ENCODE peak calls at places on chromosomes 5 and 9, in ten cellular contexts. T is neural progenitor cell; U is heart right ventricle; B is gastrocnemius medialis; L is CD8-positive, alpha-beta memory T cell; P is heart left ventricle; O is PC-3; Z is tibial nerve; Y is upper lobe of left lung; W is HepG2. S is an unnamed sample. For H3K36me3, the result is how much of the 10 kb centered on the place peaks cover.

GRCh38 chr9:581673-582497 is 259.6 kb upstream of the DMRT1 start:
- DNase-seq in Z (no peak), O (peak), P (no peak), Y (peak), B (no peak), U (no peak), W (peak), L (no peak), T (peak), S (no peak)

GRCh38 chr9:95157491-95158151 is 159.9 kb downstream of the FANCC start:
- DNase-seq in Z (peak), U (no peak), O (peak), T (no peak), Y (peak), P (peak), W (peak), L (no peak), B (peak), S (no peak)

GRCh38 chr5:124839371-124839998 is 93.0 kb upstream of the ZNF608 start:
- DNase-seq in T (no peak), L (no peak), W (no peak), P (no peak), Y (no peak), Z (no peak), B (no peak), U (no peak), O (no peak), S (no peak)

GRCh38 chr5:139167052-139167451 is 31.1 kb downstream of the SIL1 start:
- DNase-seq in U (no peak), Y (no peak), O (no peak), P (no peak), L (no peak), Z (no peak), B (no peak), T (no peak), W (no peak), S (no peak)

GRCh38 chr9:20353931-20354652 is 268.2 kb downstream of the MLLT3 start:
- DNase-seq in Z (no peak), O (no peak), B (no peak), T (no peak), L (no peak), Y (no peak), W (no peak), U (no peak), P (no peak), S (no peak)

GRCh38 chr5:19235101-19235584 is 752.9 kb downstream of the CDH18 start:
- DNase-seq in Z (no peak), P (no peak), U (no peak), W (no peak), Y (no peak), B (no peak), O (peak), T (no peak), L (no peak), S (no peak)

GRCh38 chr9:79572032-79572890 is 496 bp downstream of the TLE4 start:
- DNase-seq in P (peak), O (peak), T (peak), B (no peak), W (no peak), U (peak), L (peak), Z (no peak), Y (peak), S (peak)

GRCh38 chr5:68404246-68404645 is 188.7 kb downstream of the PIK3R1 start:
- DNase-seq in U (no peak), O (no peak), B (no peak), W (no peak), L (no peak), Y (no peak), T (no peak), P (no peak), Z (no peak), S (no peak)

GRCh38 chr9:71637926-71638325 is 130.4 kb downstream of the CEMIP2 start:
- DNase-seq in P (no peak), Z (no peak), B (no peak), Y (no peak), U (no peak), W (no peak), O (no peak), L (no peak), T (no peak), S (no peak)

GRCh38 chr5:73482383-73483193 is 15.7 kb upstream of the BTF3 start:
- DNase-seq in Y (no peak), W (no peak), T (no peak), L (no peak), U (no peak), P (no peak), B (no peak), O (peak), Z (no peak), S (no peak)

GRCh38 chr9:95062601-95063065 is 254.9 kb downstream of the FANCC start:
- DNase-seq in O (no peak), P (no peak), L (no peak), U (no peak), W (no peak), Y (no peak), Z (no peak), T (no peak), B (no peak), S (no peak)

GRCh38 chr5:109476292-109476691 is 66.5 kb upstream of the PJA2 start:
- DNase-seq in T (no peak), P (no peak), Y (no peak), O (no peak), B (no peak), L (no peak), W (no peak), U (no peak), Z (no peak), S (no peak)

GRCh38 chr5:67308988-67309688 is 112.5 kb upstream of the CD180 start:
- DNase-seq in Y (no peak), O (no peak), U (no peak), P (no peak), Z (no peak), T (no peak), W (no peak), L (no peak), B (no peak), S (no peak)

GRCh38 chr9:81370650-81371049 is 318.7 kb downstream of the TLE1 start:
- DNase-seq in Y (no peak), W (peak), O (no peak), Z (no peak), B (no peak), U (no peak), P (no peak), T (no peak), L (no peak), S (no peak)

GRCh38 chr9:94002316-94003140 is 47.4 kb upstream of the BARX1 start:
- DNase-seq in B (no peak), Z (peak), U (no peak), P (peak), T (peak), Y (no peak), L (no peak), O (peak), W (peak), S (no peak)

GRCh38 chr9:13083973-13084528 is 195.4 kb downstream of the MPDZ start:
- DNase-seq in W (no peak), U (no peak), L (no peak), O (peak), T (no peak), P (no peak), Y (no peak), Z (no peak), B (no peak), S (no peak)

GRCh38 chr5:147892696-147893296 is 13.5 kb downstream of the C5orf46 start:
- DNase-seq in P (no peak), L (no peak), T (peak), O (peak), B (no peak), U (no peak), Y (peak), W (no peak), Z (no peak), S (no peak)

GRCh38 chr9:82406714-82407113 is 418.1 kb downstream of the SPATA31D1 start:
- DNase-seq in Y (no peak), W (no peak), L (no peak), T (no peak), Z (no peak), O (no peak), B (no peak), P (no peak), U (no peak), S (no peak)

GRCh38 chr5:138303365-138303764 is 28.2 kb downstream of the CDC25C start:
- DNase-seq in Z (no peak), T (no peak), P (no peak), U (no peak), W (no peak), B (no peak), Y (no peak), L (no peak), O (peak), S (no peak)

GRCh38 chr9:93247099-93247865 is 63.3 kb downstream of the WNK2 start:
- DNase-seq in O (no peak), Z (no peak), U (no peak), L (no peak), B (no peak), T (no peak), W (no peak), Y (no peak), P (no peak), S (no peak)

GRCh38 chr5:98975223-98975622 is 46.4 kb upstream of the CHD1 start:
- DNase-seq in Z (no peak), B (no peak), L (no peak), Y (no peak), P (no peak), T (no peak), O (peak), W (no peak), U (no peak), S (no peak)

GRCh38 chr9:128911529-128912035 is 9.2 kb upstream of the PHYHD1 start:
- DNase-seq in Z (no peak), O (peak), U (peak), B (peak), Y (peak), P (peak), T (no peak), W (peak), L (no peak), S (no peak)

GRCh38 chr9:128909859-128910258 is 10.9 kb upstream of the PHYHD1 start:
- DNase-seq in O (no peak), B (no peak), Z (no peak), W (no peak), P (no peak), Y (no peak), T (no peak), U (no peak), L (no peak), S (no peak)

GRCh38 chr9:128912270-128912853 is 8.4 kb upstream of the PHYHD1 start:
- DNase-seq in W (peak), P (no peak), Y (peak), T (peak), B (no peak), L (no peak), Z (no peak), U (no peak), O (peak), S (no peak)

GRCh38 chr9:128913048-128913900 is 7.5 kb upstream of the PHYHD1 start:
- DNase-seq in Z (no peak), U (no peak), T (no peak), W (no peak), Y (peak), O (no peak), P (no peak), L (no peak), B (no peak), S (no peak)

DNA sequence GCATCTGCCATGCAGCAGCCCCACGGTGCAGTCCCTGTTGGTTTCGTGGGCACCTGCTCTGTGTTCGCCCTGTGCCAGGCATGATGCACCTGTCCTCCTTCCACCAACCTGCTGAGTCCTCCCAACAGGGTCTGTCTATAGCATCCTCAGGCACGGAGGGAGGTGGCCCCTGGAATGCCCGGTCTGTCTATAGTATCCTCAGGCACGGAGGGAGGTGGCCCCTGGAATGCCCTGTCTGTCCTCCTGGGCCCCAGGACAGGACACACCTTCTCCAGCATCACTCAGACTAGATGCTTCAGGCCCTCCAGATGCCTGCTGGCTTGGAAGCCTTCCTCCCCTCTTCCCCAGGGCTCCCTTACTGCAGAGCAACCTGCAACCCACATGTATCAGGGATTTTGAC is 9.9 kb upstream of the PHYHD1 start:
- DNase-seq in T (no peak), W (no peak), L (no peak), O (no peak), Y (no peak), U (no peak), B (no peak), Z (no peak), P (no peak), S (no peak)
- H3K36me3 ChIP-seq in T (under half), W (half or more), L (under half), O (under half), Y (under half), U (under half), B (under half), Z (under half), P (under half), S (under half)

GRCh38 chr9:129258124-129258822 is 80.2 kb upstream of the IER5L start:
- DNase-seq in Z (peak), P (peak), B (peak), T (peak), U (peak), L (peak), W (peak), Y (peak), O (peak), S (peak)

GRCh38 chr9:129262261-129262660 is 84.2 kb upstream of the IER5L start:
- DNase-seq in P (peak), T (no peak), Z (no peak), Y (no peak), B (no peak), L (no peak), W (no peak), U (no peak), O (no peak), S (no peak)

GRCh38 chr9:129258823-129259301 is 80.8 kb upstream of the IER5L start:
- DNase-seq in Z (no peak), B (no peak), O (no peak), U (no peak), L (no peak), Y (no peak), P (no peak), T (no peak), W (no peak), S (no peak)

GRCh38 chr9:129256959-129257713 is 79.1 kb upstream of the IER5L start:
- DNase-seq in O (no peak), Y (no peak), P (no peak), Z (no peak), L (no peak), U (no peak), B (no peak), T (no peak), W (no peak), S (no peak)

GRCh38 chr9:129259373-129259772 is 81.3 kb upstream of the IER5L start:
- DNase-seq in L (no peak), W (no peak), Y (no peak), Z (no peak), U (no peak), B (no peak), O (no peak), P (no peak), T (no peak), S (no peak)
- H3K4me3 ChIP-seq in L (peak), W (no peak), Y (no peak), Z (no peak), U (no peak), B (no peak), O (no peak), P (no peak), T (no peak), S (no peak)

GRCh38 chr9:33032292-33032691 is 7.2 kb downstream of the DNAJA1 start:
- DNase-seq in U (no peak), T (no peak), Y (no peak), B (no peak), Z (no peak), W (no peak), O (no peak), P (no peak), L (no peak), S (no peak)
- H3K36me3 ChIP-seq in U (half or more), T (under half), Y (half or more), B (under half), Z (under half), W (half or more), O (half or more), P (half or more), L (half or more), S (half or more)

DNA sequence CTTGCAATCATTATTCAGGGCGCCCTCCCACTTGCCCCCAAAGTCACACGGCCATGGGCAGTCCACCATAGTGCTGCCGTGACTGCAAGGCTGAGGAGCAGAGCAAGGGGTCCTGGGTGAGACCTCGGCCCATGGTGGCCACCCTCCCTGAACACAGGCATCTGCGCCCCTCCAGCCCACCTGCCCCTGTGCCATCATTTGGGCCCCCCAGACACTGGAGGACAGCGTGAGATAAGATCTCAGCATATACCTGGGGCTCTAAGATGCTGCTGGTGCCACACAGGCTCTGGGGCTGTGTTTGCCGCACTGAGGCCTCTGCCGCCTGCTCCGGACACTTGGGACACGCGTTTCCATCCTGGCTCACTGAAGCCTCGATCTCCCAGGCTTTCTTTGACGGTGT is 3.5 kb downstream of the TMEM250 start:
- DNase-seq in B (no peak), Y (no peak), T (no peak), P (no peak), W (no peak), Z (no peak), L (no peak), U (no peak), O (no peak), S (no peak)
- H3K4me3 ChIP-seq in B (no peak), Y (no peak), T (no peak), P (no peak), W (no peak), Z (no peak), L (no peak), U (no peak), O (no peak), S (no peak)

DNA sequence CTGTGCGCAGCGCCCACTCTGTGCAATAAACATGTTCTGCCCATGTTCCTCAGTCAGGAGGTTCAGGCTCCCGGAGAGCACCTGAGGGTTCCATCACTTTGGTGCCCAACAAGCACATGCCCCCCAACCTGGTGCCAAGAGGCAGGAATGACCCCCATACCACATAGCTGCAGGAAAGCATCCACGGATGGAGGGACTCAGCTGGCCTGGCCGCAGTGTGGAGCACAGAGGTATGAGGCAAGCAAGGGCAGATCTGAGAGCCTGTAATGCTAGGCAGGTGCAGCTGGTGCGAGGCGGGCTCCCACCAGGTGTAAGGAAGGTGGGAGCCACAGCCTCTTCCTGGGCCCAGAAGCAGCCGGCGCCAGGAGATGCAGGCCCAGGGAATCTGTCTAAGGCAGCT is 4.3 kb upstream of the MRNIP start:
- DNase-seq in T (no peak), Z (no peak), U (no peak), W (no peak), O (no peak), P (no peak), Y (no peak), L (no peak), B (no peak), S (no peak)
- H3K36me3 ChIP-seq in T (under half), Z (under half), U (half or more), W (under half), O (under half), P (under half), Y (under half), L (under half), B (under half), S (under half)

DNA sequence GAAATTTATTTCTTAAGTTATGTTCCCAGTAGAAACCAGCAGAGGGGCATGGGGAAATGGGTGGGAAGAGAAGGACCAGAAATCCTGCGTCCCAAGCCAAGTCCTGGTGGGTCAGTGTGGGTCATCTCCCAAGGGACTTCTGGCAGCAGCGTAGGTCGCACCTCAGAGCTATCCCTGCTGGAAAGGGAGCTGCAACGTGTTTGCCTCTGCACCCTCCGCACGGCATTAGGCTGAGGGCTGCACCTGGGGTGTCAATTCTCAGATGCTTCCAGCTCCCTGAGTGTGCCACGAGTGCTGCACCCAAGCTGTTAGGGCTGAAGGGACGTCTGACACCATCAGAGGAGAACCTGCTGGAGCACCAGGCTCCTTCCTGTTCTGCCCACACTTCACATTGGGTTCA is 182.8 kb downstream of the CACNA1B start:
- DNase-seq in T (no peak), Y (peak), O (no peak), P (no peak), Z (no peak), L (no peak), U (no peak), B (no peak), W (no peak), S (no peak)
- H3K4me3 ChIP-seq in T (no peak), Y (no peak), O (no peak), P (no peak), Z (no peak), L (no peak), U (no peak), B (no peak), W (no peak), S (no peak)

DNA sequence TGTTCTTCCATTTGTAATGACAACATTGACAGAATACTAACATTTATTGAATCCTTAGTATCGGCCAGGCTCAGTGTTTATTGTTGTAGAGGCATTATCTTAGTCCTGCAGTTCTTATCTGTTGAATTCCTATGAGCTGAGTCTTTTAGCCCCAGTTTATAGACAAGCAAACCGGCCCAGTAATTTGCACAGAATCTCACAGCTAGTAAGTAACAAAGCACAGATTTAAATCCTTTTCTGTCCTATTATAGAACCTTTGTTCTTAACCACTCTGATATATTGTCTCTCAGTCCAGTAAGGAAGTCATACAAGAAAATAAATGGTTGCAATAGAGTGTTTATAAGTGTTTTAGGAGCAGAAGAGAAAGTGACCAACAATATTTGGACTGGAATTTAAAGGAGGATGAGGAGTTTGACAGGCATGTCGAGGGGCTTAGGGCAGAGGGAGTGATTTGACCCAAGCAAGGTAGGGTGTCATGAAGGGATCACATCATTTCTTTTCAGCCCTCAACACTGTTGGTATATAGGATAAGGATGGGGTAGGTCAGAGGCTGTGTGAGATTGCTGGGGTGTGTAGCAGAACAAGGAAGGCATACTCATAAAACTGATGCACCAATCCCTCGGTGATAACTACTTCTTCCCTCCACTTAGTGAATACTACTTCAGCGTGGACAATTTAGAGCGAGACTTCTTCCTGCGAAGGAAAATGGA is 39.5 kb downstream of the LARP1 start:
- DNase-seq in P (no peak), Y (no peak), L (no peak), T (no peak), B (no peak), U (no peak), O (no peak), Z (no peak), W (no peak), S (no peak)
- H3K36me3 ChIP-seq in P (under half), Y (half or more), L (under half), T (under half), B (under half), U (half or more), O (under half), Z (under half), W (half or more), S (half or more)

GRCh38 chr9:115191667-115192066 is 73.7 kb upstream of the TNC start:
- DNase-seq in U (no peak), O (no peak), L (no peak), Z (no peak), B (no peak), P (no peak), T (peak), W (no peak), Y (no peak), S (no peak)
- H3K4me3 ChIP-seq in U (no peak), O (no peak), L (no peak), Z (no peak), B (no peak), P (no peak), T (no peak), W (no peak), Y (no peak), S (no peak)

GRCh38 chr5:151068189-151068570 is 12.7 kb downstream of the TNIP1 start:
- DNase-seq in Z (no peak), Y (no peak), P (no peak), B (no peak), L (no peak), O (no peak), U (no peak), W (no peak), T (no peak), S (no peak)
- H3K36me3 ChIP-seq in Z (under half), Y (under half), P (under half), B (under half), L (under half), O (under half), U (under half), W (half or more), T (under half), S (half or more)

S was measured in effector memory CD4-positive, alpha-beta T cell.